ENCODE peak calls at places on chromosome 9, in eight cellular contexts. Y is COR-L47; F is CD8-positive, alpha-beta T cell; V is HT1080; R is T-helper 17 cell; K is activated T-helper 1 cell treated with anti-CD3 and anti-CD28 coated beads, Interleukin-2, amount 50 U/mL, for 16 hours; G is heart right ventricle; I is hepatic stellate cell. N is an unnamed sample.

GRCh38 chr9:131402738-131403492 is 9.0 kb downstream of the PRRC2B start:
- DNase-seq in Y (peak), F (no peak), V (peak), R (no peak), K (no peak), G (peak), I (peak), N (no peak)

GRCh38 chr9:110141118-110141797 is 66.7 kb downstream of the C9orf152 start:
- DNase-seq in Y (no peak), F (no peak), V (peak), R (no peak), K (no peak), G (peak), I (peak), N (no peak)

GRCh38 chr9:97904725-97905124 is 17.6 kb downstream of the TRMO start:
- DNase-seq in Y (no peak), F (peak), V (no peak), R (peak), K (peak), G (no peak), I (no peak), N (peak)

GRCh38 chr9:112115109-112115508 is 60.0 kb downstream of the SUSD1 start:
- DNase-seq in Y (no peak), F (no peak), V (no peak), R (no peak), K (no peak), G (no peak), I (no peak), N (no peak)

GRCh38 chr9:35510745-35511428 is 21.0 kb downstream of the RUSC2 start:
- DNase-seq in Y (no peak), F (no peak), V (peak), R (no peak), K (no peak), G (peak), I (peak), N (no peak)

GRCh38 chr9:29439961-29440360 is 1866.7 kb upstream of the C9orf72 start:
- DNase-seq in Y (no peak), F (no peak), V (peak), R (no peak), K (no peak), G (no peak), I (no peak), N (no peak)

GRCh38 chr9:108225371-108225905 is 630.3 kb downstream of the ACTL7B start:
- DNase-seq in Y (no peak), F (no peak), V (no peak), R (no peak), K (no peak), G (no peak), I (no peak), N (no peak)

GRCh38 chr9:81146684-81147337 is 542.5 kb downstream of the TLE1 start:
- DNase-seq in Y (no peak), F (no peak), V (peak), R (no peak), K (no peak), G (no peak), I (peak), N (no peak)

GRCh38 chr9:115593587-115594091 is 475.7 kb upstream of the TNC start:
- DNase-seq in Y (peak), F (no peak), V (peak), R (no peak), K (no peak), G (peak), I (peak), N (no peak)

N was measured in activated gamma-delta T cell treated with Interleukin-2 at 50 U/mL for 16 hours.